ENCODE peak calls at places on chromosomes 2 and 18, in six cellular contexts. One of them, this sample, is unnamed.

GRCh38 chr2:64114063-64114911 is 29.9 kb downstream of the PELI1 start:
- DNase-seq in HFF-Myc: no peak
- DNase-seq in astrocyte: peak
- DNase-seq in mammary epithelial cell: peak
- DNase-seq in GM12878: peak
- DNase-seq in AG04450: peak
- DNase-seq in this sample: peak

GRCh38 chr2:238399094-238399493 is 27.6 kb upstream of the ASB1 start:
- DNase-seq in HFF-Myc: no peak
- DNase-seq in astrocyte: no peak
- DNase-seq in mammary epithelial cell: no peak
- DNase-seq in GM12878: no peak
- DNase-seq in AG04450: no peak
- DNase-seq in this sample: no peak

GRCh38 chr2:159609933-159610523 is 6.3 kb downstream of the BAZ2B start:
- DNase-seq in HFF-Myc: no peak
- DNase-seq in astrocyte: no peak
- DNase-seq in mammary epithelial cell: no peak
- DNase-seq in GM12878: no peak
- DNase-seq in AG04450: no peak
- DNase-seq in this sample: no peak

GRCh38 chr2:231926761-231927565 is 767 bp upstream of the NPPC start:
- DNase-seq in HFF-Myc: no peak
- DNase-seq in astrocyte: no peak
- DNase-seq in mammary epithelial cell: no peak
- DNase-seq in GM12878: no peak
- DNase-seq in AG04450: no peak
- DNase-seq in this sample: no peak

GRCh38 chr18:57015036-57015805 is 131.7 kb upstream of the BOD1L2 start:
- DNase-seq in HFF-Myc: no peak
- DNase-seq in astrocyte: no peak
- DNase-seq in mammary epithelial cell: no peak
- DNase-seq in GM12878: no peak
- DNase-seq in AG04450: no peak
- DNase-seq in this sample: no peak

GRCh38 chr18:49734836-49735235 is 78.5 kb downstream of the ACAA2 start:
- DNase-seq in HFF-Myc: no peak
- DNase-seq in astrocyte: no peak
- DNase-seq in mammary epithelial cell: no peak
- DNase-seq in GM12878: no peak
- DNase-seq in AG04450: no peak
- DNase-seq in this sample: no peak

GRCh38 chr2:129791651-129792050 is 187.8 kb upstream of the RAB6C start:
- DNase-seq in HFF-Myc: no peak
- DNase-seq in astrocyte: no peak
- DNase-seq in mammary epithelial cell: no peak
- DNase-seq in GM12878: no peak
- DNase-seq in AG04450: no peak
- DNase-seq in this sample: no peak

GRCh38 chr2:34831096-34831495 is 1232.0 kb upstream of the FAM98A start:
- DNase-seq in HFF-Myc: no peak
- DNase-seq in astrocyte: no peak
- DNase-seq in mammary epithelial cell: no peak
- DNase-seq in GM12878: no peak
- DNase-seq in AG04450: no peak
- DNase-seq in this sample: no peak

GRCh38 chr2:159098374-159098773 is 129.9 kb downstream of the TANC1 start:
- DNase-seq in HFF-Myc: no peak
- DNase-seq in astrocyte: no peak
- DNase-seq in mammary epithelial cell: no peak
- DNase-seq in GM12878: no peak
- DNase-seq in AG04450: no peak
- DNase-seq in this sample: no peak

GRCh38 chr2:237978058-237978712 is 11.4 kb downstream of the UBE2F start:
- DNase-seq in HFF-Myc: no peak
- DNase-seq in astrocyte: no peak
- DNase-seq in mammary epithelial cell: no peak
- DNase-seq in GM12878: no peak
- DNase-seq in AG04450: no peak
- DNase-seq in this sample: peak

GRCh38 chr2:128249555-128249954 is 69.1 kb downstream of the HS6ST1 start:
- DNase-seq in HFF-Myc: no peak
- DNase-seq in astrocyte: no peak
- DNase-seq in mammary epithelial cell: no peak
- DNase-seq in GM12878: no peak
- DNase-seq in AG04450: no peak
- DNase-seq in this sample: no peak

GRCh38 chr2:12282780-12283695 is 433.7 kb upstream of the TRIB2 start:
- DNase-seq in HFF-Myc: no peak
- DNase-seq in astrocyte: no peak
- DNase-seq in mammary epithelial cell: no peak
- DNase-seq in GM12878: no peak
- DNase-seq in AG04450: no peak
- DNase-seq in this sample: no peak
- TF ChIP-seq CTCF in HFF-Myc: no peak
- TF ChIP-seq CTCF in astrocyte: no peak
- TF ChIP-seq CTCF in mammary epithelial cell: no peak
- TF ChIP-seq CTCF in GM12878: no peak
- TF ChIP-seq CTCF in AG04450: no peak
- TF ChIP-seq CTCF in this sample: no peak

DNA sequence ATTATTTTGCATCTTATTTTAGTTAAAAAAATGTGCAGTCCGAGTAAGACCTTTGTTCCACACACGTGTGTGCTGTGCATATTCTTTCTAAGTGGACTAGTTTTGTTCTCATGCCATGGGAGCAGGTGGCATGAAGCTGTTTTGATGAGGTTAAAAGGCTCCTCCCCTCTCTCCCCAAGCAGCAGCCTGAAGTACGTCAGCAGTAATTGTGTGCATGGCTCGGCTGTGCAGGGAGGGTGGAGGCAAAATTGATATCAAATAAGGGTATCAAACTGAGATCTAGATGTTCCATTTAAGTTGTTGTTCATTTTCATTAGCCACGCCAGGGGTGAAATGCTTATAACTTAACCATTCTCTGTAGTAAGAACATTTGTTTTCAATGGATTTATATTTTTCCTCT is at the start of gene NYAP2:
- DNase-seq in HFF-Myc: no peak
- DNase-seq in astrocyte: no peak
- DNase-seq in mammary epithelial cell: no peak
- DNase-seq in GM12878: no peak
- DNase-seq in AG04450: no peak
- DNase-seq in this sample: no peak
- H3K4me3 ChIP-seq in HFF-Myc: no peak
- H3K4me3 ChIP-seq in astrocyte: no peak
- H3K4me3 ChIP-seq in mammary epithelial cell: no peak
- H3K4me3 ChIP-seq in GM12878: no peak
- H3K4me3 ChIP-seq in AG04450: no peak
- H3K4me3 ChIP-seq in this sample: no peak

DNA sequence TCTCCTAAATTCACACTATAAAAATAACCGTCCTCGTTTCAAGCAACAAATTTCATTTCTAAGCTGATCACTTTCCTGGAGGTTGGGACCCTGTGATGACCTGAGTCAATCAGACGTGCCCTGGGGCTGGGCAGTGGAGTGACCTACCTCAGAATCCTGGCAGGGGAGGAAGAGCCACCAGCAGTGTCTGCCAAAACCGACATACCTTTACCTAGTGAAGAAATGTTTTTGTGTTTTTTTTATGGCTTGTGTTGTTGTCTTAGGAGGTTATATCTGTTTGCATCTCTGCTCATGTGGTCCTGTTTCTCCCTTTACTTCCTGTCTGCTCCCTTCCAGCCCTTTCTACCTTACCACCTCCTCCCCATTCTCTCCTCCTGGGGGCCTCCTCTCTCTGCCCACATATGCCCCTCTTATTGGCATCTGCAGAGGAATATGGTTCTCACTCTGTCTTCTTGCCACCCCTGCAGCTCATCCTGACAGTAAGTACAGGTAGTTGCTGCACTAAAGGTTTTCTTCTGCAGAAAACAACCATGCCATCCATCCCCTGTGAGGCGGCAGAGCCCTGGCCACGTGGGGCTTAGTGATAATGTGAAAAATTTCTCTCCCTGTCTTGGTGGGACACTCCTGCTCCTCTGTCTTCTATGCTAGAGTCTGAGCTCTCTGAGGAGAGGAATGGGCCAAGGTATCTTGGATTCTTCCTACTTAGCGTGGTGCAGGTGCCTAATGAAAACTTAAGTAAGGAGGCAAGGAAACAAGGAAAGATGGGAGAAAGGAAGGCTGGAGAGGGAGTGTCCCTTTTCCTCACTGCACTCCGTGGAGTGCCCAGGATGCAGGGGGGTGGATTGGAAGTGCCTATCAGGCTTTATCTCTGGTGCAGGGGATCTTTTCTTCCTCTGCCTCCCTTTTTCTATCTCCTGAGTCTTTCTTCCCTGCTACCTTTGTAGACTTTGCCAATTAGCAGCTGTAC is 15.4 kb downstream of the ACOXL start:
- DNase-seq in HFF-Myc: no peak
- DNase-seq in astrocyte: no peak
- DNase-seq in mammary epithelial cell: no peak
- DNase-seq in GM12878: no peak
- DNase-seq in AG04450: no peak
- DNase-seq in this sample: no peak
- TF ChIP-seq CTCF in HFF-Myc: no peak
- TF ChIP-seq CTCF in astrocyte: no peak
- TF ChIP-seq CTCF in mammary epithelial cell: no peak
- TF ChIP-seq CTCF in GM12878: no peak
- TF ChIP-seq CTCF in AG04450: no peak
- TF ChIP-seq CTCF in this sample: no peak

DNA sequence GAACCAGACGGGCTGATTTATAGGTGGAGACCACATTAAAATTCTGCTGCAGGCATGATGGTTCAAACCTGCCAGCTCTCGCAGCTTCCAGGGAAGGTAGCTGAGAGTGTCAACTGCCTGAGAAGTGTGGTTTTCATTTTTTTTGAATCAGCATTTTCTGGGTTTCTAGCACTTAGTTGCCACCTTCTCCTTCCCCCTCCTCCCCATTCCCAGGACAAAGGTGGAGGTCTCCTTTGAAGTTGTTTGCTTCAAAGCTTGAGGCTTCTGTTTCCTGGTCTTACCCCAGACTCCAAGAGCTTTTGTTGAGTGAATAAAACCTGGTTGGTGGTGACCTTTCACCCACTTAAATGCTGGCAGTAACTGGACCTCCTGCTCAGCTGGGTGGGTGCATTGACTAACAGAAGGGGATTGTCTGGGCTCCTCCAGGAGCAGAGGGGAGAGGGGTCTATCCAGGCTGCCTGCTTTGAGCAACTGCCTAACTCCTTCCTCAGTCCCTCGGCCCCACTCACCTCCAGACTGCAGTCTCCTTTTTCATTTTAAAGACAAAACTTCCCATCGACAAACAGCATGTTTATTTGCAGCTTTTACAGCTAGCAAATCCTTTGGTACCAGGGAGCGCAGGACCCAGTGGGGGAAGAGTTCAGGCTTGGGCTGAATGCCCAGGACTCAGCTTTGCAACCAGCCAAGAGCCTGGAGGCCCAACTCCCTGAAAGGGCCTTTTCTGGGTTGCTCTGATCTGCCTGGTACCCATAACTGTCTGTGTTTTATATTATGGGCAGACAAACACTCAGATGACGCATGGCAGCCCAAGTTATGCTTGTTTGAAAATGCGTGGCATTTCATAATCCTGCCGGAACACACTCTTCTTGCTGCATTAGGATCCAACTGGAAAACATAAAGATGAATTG is 3.6 kb downstream of the RHOB start:
- DNase-seq in HFF-Myc: no peak
- DNase-seq in astrocyte: peak
- DNase-seq in mammary epithelial cell: no peak
- DNase-seq in GM12878: no peak
- DNase-seq in AG04450: peak
- DNase-seq in this sample: peak
- H3K4me3 ChIP-seq in HFF-Myc: no peak
- H3K4me3 ChIP-seq in astrocyte: peak
- H3K4me3 ChIP-seq in mammary epithelial cell: no peak
- H3K4me3 ChIP-seq in GM12878: no peak
- H3K4me3 ChIP-seq in AG04450: peak
- H3K4me3 ChIP-seq in this sample: no peak

DNA sequence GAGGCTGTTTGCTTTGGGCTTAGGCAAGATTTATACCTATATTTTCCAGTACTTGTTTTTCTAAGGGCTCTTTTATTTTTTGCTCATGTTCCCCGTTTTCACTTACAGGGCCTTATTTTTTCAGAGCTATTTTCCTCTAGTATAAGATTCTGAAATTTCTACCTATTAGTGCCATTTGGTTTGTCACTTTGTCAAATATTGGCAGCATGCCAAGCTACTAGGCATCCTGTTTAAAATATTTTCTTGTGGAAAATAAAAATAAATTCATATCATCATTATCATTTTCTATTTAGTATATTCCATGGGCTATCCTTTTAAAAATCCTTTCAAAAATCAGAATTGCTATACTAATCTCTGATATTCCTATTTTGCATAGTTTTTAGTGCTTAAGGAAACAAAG is 64.8 kb upstream of the CHST9 start:
- DNase-seq in HFF-Myc: no peak
- DNase-seq in astrocyte: no peak
- DNase-seq in mammary epithelial cell: no peak
- DNase-seq in GM12878: no peak
- DNase-seq in AG04450: no peak
- DNase-seq in this sample: no peak
- TF ChIP-seq CTCF in HFF-Myc: no peak
- TF ChIP-seq CTCF in astrocyte: no peak
- TF ChIP-seq CTCF in mammary epithelial cell: no peak
- TF ChIP-seq CTCF in GM12878: no peak
- TF ChIP-seq CTCF in AG04450: no peak
- TF ChIP-seq CTCF in this sample: no peak

GRCh38 chr2:217371681-217372297 is 511.9 kb upstream of the TNP1 start:
- DNase-seq in HFF-Myc: no peak
- DNase-seq in astrocyte: peak
- DNase-seq in mammary epithelial cell: no peak
- DNase-seq in GM12878: no peak
- DNase-seq in AG04450: no peak
- DNase-seq in this sample: no peak
- H3K4me3 ChIP-seq in HFF-Myc: no peak
- H3K4me3 ChIP-seq in astrocyte: no peak
- H3K4me3 ChIP-seq in mammary epithelial cell: no peak
- H3K4me3 ChIP-seq in GM12878: no peak
- H3K4me3 ChIP-seq in AG04450: no peak
- H3K4me3 ChIP-seq in this sample: no peak

GRCh38 chr2:218513676-218514075 is 54.5 kb downstream of the USP37 start:
- DNase-seq in HFF-Myc: no peak
- DNase-seq in astrocyte: no peak
- DNase-seq in mammary epithelial cell: no peak
- DNase-seq in GM12878: no peak
- DNase-seq in AG04450: no peak
- DNase-seq in this sample: no peak
- TF ChIP-seq CTCF in HFF-Myc: no peak
- TF ChIP-seq CTCF in astrocyte: no peak
- TF ChIP-seq CTCF in mammary epithelial cell: no peak
- TF ChIP-seq CTCF in GM12878: no peak
- TF ChIP-seq CTCF in AG04450: no peak
- TF ChIP-seq CTCF in this sample: no peak

DNA sequence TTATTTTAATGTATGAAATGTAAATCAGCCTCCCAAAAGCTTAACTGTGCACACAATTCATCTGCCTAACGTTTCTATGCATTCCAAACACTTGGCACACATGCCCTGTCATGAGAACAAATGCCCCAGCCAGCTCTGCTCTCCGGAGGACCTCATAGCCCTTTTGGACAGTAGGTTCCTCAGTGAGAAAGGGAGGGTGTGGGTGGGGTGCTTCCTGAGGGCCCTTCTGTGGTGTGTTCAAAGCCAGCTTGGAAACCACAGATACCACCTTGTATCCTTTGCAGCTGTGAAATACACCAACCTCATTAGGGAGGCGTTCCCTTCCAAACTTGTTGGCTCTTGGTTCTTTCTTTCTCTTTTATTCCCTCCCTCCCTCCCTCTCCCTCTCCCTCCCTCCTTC is 102.2 kb upstream of the ASB18 start:
- DNase-seq in HFF-Myc: no peak
- DNase-seq in astrocyte: no peak
- DNase-seq in mammary epithelial cell: peak
- DNase-seq in GM12878: peak
- DNase-seq in AG04450: no peak
- DNase-seq in this sample: no peak
- H3K4me3 ChIP-seq in HFF-Myc: no peak
- H3K4me3 ChIP-seq in astrocyte: no peak
- H3K4me3 ChIP-seq in mammary epithelial cell: no peak
- H3K4me3 ChIP-seq in GM12878: no peak
- H3K4me3 ChIP-seq in AG04450: no peak
- H3K4me3 ChIP-seq in this sample: no peak

This sample was measured in fibroblast of mammary gland.